ENCODE peak calls at places on chromosome 9, in seven cellular contexts. L is HCT116, X is HepG2, R is K562, U is H1, B is SK-N-SH, E is GM12878. F is an unnamed sample.

GRCh38 chr9:110160163-110160562 is 47.8 kb downstream of the C9orf152 start:
- DNase-seq in B (no peak), E (no peak), U (no peak), L (no peak), X (no peak), R (no peak), F (no peak)

GRCh38 chr9:123716339-123716738 is 213.6 kb downstream of the DENND1A start:
- DNase-seq in R (no peak), L (no peak), U (no peak), E (peak), B (no peak), X (no peak), F (no peak)

GRCh38 chr9:17807670-17808282 is 228.9 kb downstream of the SH3GL2 start:
- DNase-seq in E (no peak), R (no peak), B (no peak), U (no peak), L (no peak), X (peak), F (no peak)

GRCh38 chr9:25716220-25716872 is 38.1 kb upstream of the TUSC1 start:
- DNase-seq in X (peak), E (no peak), R (no peak), L (no peak), U (peak), B (peak), F (peak)

GRCh38 chr9:15491950-15492349 is 18.8 kb downstream of the PSIP1 start:
- DNase-seq in B (no peak), L (no peak), R (no peak), E (no peak), U (no peak), X (no peak), F (no peak)

GRCh38 chr9:94056442-94056974 is 27.8 kb upstream of the PTPDC1 start:
- DNase-seq in B (no peak), R (no peak), L (no peak), E (no peak), X (no peak), U (no peak), F (no peak)

GRCh38 chr9:72315089-72315509 is 49.9 kb downstream of the ZFAND5 start:
- DNase-seq in U (no peak), L (no peak), E (no peak), X (no peak), B (no peak), R (no peak), F (no peak)

GRCh38 chr9:8825600-8826147 is 1026.1 kb upstream of the DMAC1 start:
- DNase-seq in L (no peak), U (no peak), X (no peak), R (no peak), B (no peak), E (no peak), F (no peak)

GRCh38 chr9:101472891-101473290 is 37.3 kb upstream of the ALDOB start:
- DNase-seq in B (no peak), L (no peak), X (no peak), E (no peak), R (no peak), U (no peak), F (no peak)

GRCh38 chr9:94872921-94873511 is 146.5 kb downstream of the AOPEP start:
- DNase-seq in U (no peak), L (no peak), X (no peak), B (peak), E (no peak), R (no peak), F (no peak)

GRCh38 chr9:121059998-121060636 is 10.0 kb upstream of the C5 start:
- DNase-seq in E (no peak), R (peak), L (peak), B (peak), U (no peak), X (peak), F (peak)

GRCh38 chr9:113528088-113528487 is 64.6 kb downstream of the RGS3 start:
- DNase-seq in R (no peak), L (no peak), X (no peak), U (no peak), E (no peak), B (no peak), F (no peak)

GRCh38 chr9:91949293-91949945 is 609 bp downstream of the ROR2 start:
- DNase-seq in L (no peak), U (peak), B (peak), R (peak), X (no peak), E (no peak), F (peak)

GRCh38 chr9:104927216-104927911 is 591 bp downstream of the ABCA1 start:
- DNase-seq in L (no peak), R (no peak), B (peak), X (peak), E (no peak), U (peak), F (peak)

GRCh38 chr9:90801507-90802289 is at the start of gene SYK:
- DNase-seq in R (peak), E (no peak), X (no peak), L (no peak), U (peak), B (peak), F (peak)
- TF ChIP-seq JUND in R (no peak), E (no peak), X (no peak), L (no peak), U (no peak), B (no peak), F (no peak)

GRCh38 chr9:70259512-70259802 is 679 bp downstream of the SMC5 start:
- DNase-seq in E (no peak), B (no peak), U (peak), L (no peak), R (no peak), X (no peak), F (peak)

GRCh38 chr9:70260606-70261005 is 1.8 kb downstream of the SMC5 start:
- DNase-seq in X (no peak), U (no peak), E (peak), B (no peak), L (no peak), R (no peak), F (no peak)

GRCh38 chr9:70261131-70261870 is 2.5 kb downstream of the SMC5 start:
- DNase-seq in L (no peak), B (no peak), E (no peak), X (no peak), U (no peak), R (no peak), F (peak)

GRCh38 chr9:70258692-70259511 is at the start of gene SMC5:
- DNase-seq in X (peak), E (peak), B (peak), R (peak), U (peak), L (peak), F (peak)

GRCh38 chr9:70260007-70260443 is 1.2 kb downstream of the SMC5 start:
- DNase-seq in E (no peak), B (no peak), U (no peak), L (no peak), X (no peak), R (no peak), F (no peak)
- TF ChIP-seq JUND in E (no peak), B (no peak), U (no peak), L (no peak), X (no peak), R (no peak), F (no peak)

GRCh38 chr9:129484325-129485000 is 136.4 kb downstream of the C9orf50 start:
- DNase-seq in U (no peak), R (no peak), X (no peak), B (no peak), L (no peak), E (no peak), F (no peak)

GRCh38 chr9:129485140-129485758 is 135.7 kb downstream of the C9orf50 start:
- DNase-seq in B (no peak), U (no peak), E (no peak), R (no peak), L (no peak), X (no peak), F (no peak)

GRCh38 chr9:129481824-129482511 is 138.9 kb downstream of the C9orf50 start:
- DNase-seq in R (peak), U (no peak), L (no peak), E (no peak), X (no peak), B (no peak), F (peak)

GRCh38 chr9:129482521-129483466 is 138.1 kb downstream of the C9orf50 start:
- DNase-seq in U (no peak), L (no peak), E (no peak), B (peak), R (peak), X (no peak), F (peak)

GRCh38 chr9:129483467-129484324 is 137.2 kb downstream of the C9orf50 start:
- DNase-seq in R (no peak), L (peak), U (no peak), B (no peak), E (no peak), X (no peak), F (peak)
- TF ChIP-seq JUND in R (no peak), L (no peak), U (no peak), B (no peak), E (no peak), X (no peak), F (no peak)

GRCh38 chr9:125816321-125816720 is 69.1 kb downstream of the PBX3 start:
- DNase-seq in B (no peak), R (no peak), L (no peak), X (no peak), U (no peak), E (no peak), F (no peak)

GRCh38 chr9:125820100-125820804 is 73.1 kb downstream of the PBX3 start:
- DNase-seq in X (no peak), B (no peak), L (no peak), R (no peak), U (no peak), E (no peak), F (no peak)

GRCh38 chr9:125812403-125812802 is 65.2 kb downstream of the PBX3 start:
- DNase-seq in U (no peak), B (no peak), L (no peak), R (no peak), E (peak), X (no peak), F (no peak)

GRCh38 chr9:125810161-125810560 is 63.0 kb downstream of the PBX3 start:
- DNase-seq in U (no peak), X (no peak), E (no peak), B (no peak), L (no peak), R (no peak), F (no peak)

DNA sequence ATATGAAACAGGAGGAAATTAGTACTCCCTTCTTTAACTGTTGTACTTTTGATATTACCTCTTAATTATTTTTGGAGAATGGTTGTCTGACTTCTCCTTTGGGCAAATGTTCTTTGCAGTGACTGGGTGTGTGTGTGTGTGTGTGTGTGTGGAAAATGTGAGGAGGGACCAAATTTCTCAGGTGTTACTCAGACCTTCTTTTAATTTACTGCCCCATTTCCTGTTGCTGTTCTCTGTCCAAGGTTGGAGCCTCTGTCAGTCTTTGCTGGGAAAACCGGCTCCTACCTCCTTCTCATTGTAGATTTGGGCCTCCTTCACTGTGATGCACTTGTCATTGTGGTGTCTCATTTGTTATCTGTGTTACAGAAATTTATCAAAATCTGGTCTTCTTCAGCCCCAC is 68.4 kb downstream of the PBX3 start:
- DNase-seq in U (no peak), B (no peak), R (no peak), L (peak), E (no peak), X (no peak), F (no peak)
- TF ChIP-seq JUND in U (no peak), B (no peak), R (no peak), L (peak), E (no peak), X (no peak), F (no peak)

DNA sequence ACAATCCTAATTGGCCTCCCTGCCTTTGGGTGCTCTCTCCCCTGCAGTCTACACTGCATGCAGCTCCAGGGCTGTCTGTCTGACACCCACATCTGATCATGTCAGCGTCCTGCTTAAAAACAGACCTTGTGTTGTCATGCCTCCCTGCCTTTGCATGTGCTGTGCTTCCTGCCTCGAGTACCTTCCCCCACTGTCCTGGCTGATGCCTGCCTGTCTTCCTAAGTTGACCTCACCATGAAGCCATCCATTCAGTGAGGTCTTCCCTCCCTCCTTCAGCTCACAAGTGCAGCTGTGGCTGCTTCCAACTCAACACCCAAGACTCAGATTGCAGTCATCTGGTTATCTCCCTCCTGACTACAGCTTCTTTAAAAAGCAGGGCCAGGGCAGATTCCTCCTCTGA is 5.5 kb downstream of the ANGPTL2 start:
- DNase-seq in L (no peak), U (no peak), E (no peak), B (no peak), X (no peak), R (no peak), F (no peak)
- TF ChIP-seq JUND in L (no peak), U (no peak), E (no peak), B (no peak), X (no peak), R (no peak), F (no peak)

GRCh38 chr9:98774746-98775145 is 21.6 kb downstream of the ANKS6 start:
- DNase-seq in R (peak), U (peak), L (no peak), X (no peak), B (peak), E (no peak), F (peak)
- TF ChIP-seq JUND in R (no peak), U (no peak), L (no peak), X (no peak), B (no peak), E (no peak), F (no peak)